ENCODE peak calls at places on chromosomes 16 and 17, in seven cellular contexts. K is COR-L47; G is heart right ventricle; C is activated CD4-positive, alpha-beta T cell treated with anti-CD3 and anti-CD28 coated beads for 24 hours; Z is stimulated activated CD4-positive, alpha-beta T cell treated with anti-CD3 and anti-CD28 coated beads, Interleukin-1b, Interleukin-23, amount 100 ng/mL, for 48 hours; V is HT-29; Q is tibial nerve. P is an unnamed sample.

GRCh38 chr16:75000481-75001081 is 1.8 kb downstream of the ZNRF1 start:
- DNase-seq in C (no peak), Q (no peak), Z (no peak), G (no peak), V (no peak), K (no peak), P (no peak)

GRCh38 chr17:30796016-30796415 is 28.5 kb downstream of the CRLF3 start:
- DNase-seq in V (no peak), K (no peak), Q (no peak), G (no peak), C (no peak), Z (no peak), P (no peak)

GRCh38 chr16:78675312-78675711 is 575.9 kb downstream of the WWOX start:
- DNase-seq in Q (no peak), C (no peak), V (no peak), K (no peak), G (no peak), Z (no peak), P (no peak)

GRCh38 chr17:31274252-31274651 is 22.8 kb downstream of the OMG start:
- DNase-seq in G (no peak), C (no peak), V (no peak), Q (no peak), Z (no peak), K (peak), P (no peak)

GRCh38 chr17:1630662-1631061 is 2.0 kb upstream of the SLC43A2 start:
- DNase-seq in K (no peak), C (no peak), V (no peak), Z (no peak), Q (no peak), G (no peak), P (no peak)

GRCh38 chr17:70584255-70584654 is 414.9 kb downstream of the KCNJ2 start:
- DNase-seq in G (no peak), K (no peak), Z (no peak), C (no peak), V (no peak), Q (no peak), P (no peak)

GRCh38 chr16:24853830-24854229 is 8.1 kb downstream of the SLC5A11 start:
- DNase-seq in Z (no peak), V (peak), Q (no peak), C (no peak), G (no peak), K (peak), P (no peak)

GRCh38 chr17:69477204-69477899 is 62.9 kb downstream of the MAP2K6 start:
- DNase-seq in V (no peak), Z (no peak), C (no peak), K (no peak), Q (no peak), G (no peak), P (no peak)

GRCh38 chr17:72305472-72305871 is 184.7 kb downstream of the SOX9 start:
- DNase-seq in C (no peak), Q (no peak), V (no peak), K (no peak), Z (no peak), G (no peak), P (no peak)

GRCh38 chr17:81000089-81000630 is 8.5 kb downstream of the CHMP6 start:
- DNase-seq in Q (no peak), C (no peak), V (no peak), G (no peak), Z (no peak), K (no peak), P (no peak)

GRCh38 chr17:80145076-80146075 is 1.6 kb downstream of the EIF4A3 start:
- DNase-seq in K (no peak), V (peak), G (no peak), Z (no peak), C (no peak), Q (no peak), P (no peak)

GRCh38 chr17:19311016-19311415 is 51.5 kb downstream of the B9D1 start:
- DNase-seq in G (no peak), Z (no peak), V (no peak), Q (no peak), C (no peak), K (no peak), P (no peak)

GRCh38 chr17:2312736-2313135 is 9.0 kb downstream of the SRR start:
- DNase-seq in K (no peak), Z (no peak), C (no peak), Q (no peak), G (no peak), V (no peak), P (no peak)

GRCh38 chr17:71792966-71793365 is 327.9 kb upstream of the SOX9 start:
- DNase-seq in K (no peak), Q (no peak), C (no peak), Z (no peak), G (no peak), V (no peak), P (no peak)

GRCh38 chr17:5391678-5392077 is 27.8 kb downstream of the NUP88 start:
- DNase-seq in V (no peak), G (no peak), C (no peak), Z (no peak), K (no peak), Q (no peak), P (no peak)

GRCh38 chr17:33396818-33397217 is 103.7 kb upstream of the ASIC2 start:
- DNase-seq in Q (no peak), G (no peak), Z (no peak), C (no peak), V (no peak), K (no peak), P (no peak)

GRCh38 chr17:978110-979093 is 1.2 kb downstream of the NXN start:
- DNase-seq in G (peak), V (peak), Z (no peak), K (no peak), C (no peak), Q (no peak), P (no peak)

GRCh38 chr16:70250748-70251650 is 741 bp downstream of the EXOSC6 start:
- DNase-seq in K (peak), Z (peak), V (peak), Q (no peak), G (no peak), C (no peak), P (no peak)

GRCh38 chr16:20740007-20740883 is 1.4 kb downstream of the THUMPD1 start:
- DNase-seq in G (no peak), C (no peak), V (peak), K (no peak), Z (no peak), Q (no peak), P (no peak)

GRCh38 chr17:68851875-68852274 is 103.3 kb downstream of the ABCA8 start:
- DNase-seq in Z (no peak), V (no peak), G (no peak), C (no peak), K (no peak), Q (no peak), P (no peak)

GRCh38 chr16:87556941-87557459 is 45.3 kb upstream of the JPH3 start:
- DNase-seq in G (peak), K (no peak), Q (no peak), V (no peak), C (no peak), Z (no peak), P (no peak)

GRCh38 chr17:36088559-36089376 is 1.2 kb downstream of the CCL3 start:
- DNase-seq in Z (no peak), C (no peak), V (no peak), Q (no peak), G (no peak), K (no peak), P (no peak)

GRCh38 chr17:46727572-46728348 is 90.7 kb downstream of the WNT3 start:
- DNase-seq in G (no peak), K (no peak), V (no peak), Q (no peak), Z (no peak), C (no peak), P (no peak)

GRCh38 chr17:3681565-3681964 is 13.0 kb downstream of the EMC6 start:
- DNase-seq in K (no peak), Q (no peak), Z (no peak), G (no peak), V (no peak), C (no peak), P (no peak)

GRCh38 chr17:16900288-16900882 is 71.5 kb downstream of the TNFRSF13B start:
- DNase-seq in Q (no peak), K (no peak), Z (no peak), V (no peak), C (no peak), G (no peak), P (no peak)

GRCh38 chr17:50204431-50204830 is 3.0 kb upstream of the COL1A1 start:
- DNase-seq in C (no peak), G (no peak), Q (peak), Z (no peak), V (no peak), K (no peak), P (no peak)

GRCh38 chr17:72192409-72193192 is 71.8 kb downstream of the SOX9 start:
- DNase-seq in K (no peak), Q (no peak), C (no peak), Z (no peak), G (peak), V (no peak), P (no peak)

GRCh38 chr17:14214271-14214670 is 22.4 kb downstream of the CDRT15 start:
- DNase-seq in Q (no peak), K (no peak), G (no peak), C (no peak), Z (no peak), V (no peak), P (no peak)

GRCh38 chr16:85612191-85612800 is 826 bp upstream of the GSE1 start:
- DNase-seq in Q (peak), K (peak), G (peak), Z (peak), V (peak), C (no peak), P (peak)

GRCh38 chr17:71184716-71185115 is 936.1 kb upstream of the SOX9 start:
- DNase-seq in Q (no peak), V (no peak), Z (no peak), G (peak), K (no peak), C (no peak), P (no peak)

GRCh38 chr17:76582660-76583059 is 3.0 kb downstream of the ST6GALNAC2 start:
- DNase-seq in Q (no peak), K (no peak), Z (no peak), C (no peak), G (no peak), V (no peak), P (no peak)

GRCh38 chr16:11586856-11587642 is at the start of gene LITAF:
- DNase-seq in C (no peak), Q (peak), K (no peak), G (peak), Z (peak), V (peak), P (no peak)

GRCh38 chr16:75506567-75506966 is 11.3 kb upstream of the CHST6 start:
- DNase-seq in G (peak), Z (no peak), Q (no peak), K (no peak), V (no peak), C (no peak), P (no peak)

GRCh38 chr17:30278032-30278431 is 13.7 kb downstream of the BLMH start:
- DNase-seq in K (peak), V (peak), G (peak), Q (no peak), Z (no peak), C (no peak), P (no peak)

GRCh38 chr17:41474863-41475262 is 6.1 kb downstream of the KRT35 start:
- DNase-seq in Z (no peak), Q (no peak), G (peak), K (no peak), V (no peak), C (no peak), P (no peak)

GRCh38 chr17:7307686-7308624 is 527 bp downstream of the EIF5A start:
- DNase-seq in Q (no peak), V (peak), G (no peak), Z (peak), C (no peak), K (no peak), P (no peak)

P was measured in CMK.